ENCODE peak calls at places on chromosomes 1 and 21, in ten cellular contexts. One of them, this sample, is unnamed.

GRCh38 chr1:54390655-54391054 is 15.5 kb downstream of the SSBP3 start:
- DNase-seq in heart right ventricle: peak; percentile 35
- DNase-seq in CD8-positive, alpha-beta T cell: no peak
- DNase-seq in ovary: no peak
- DNase-seq in GM06990: no peak
- DNase-seq in mesendoderm: no peak
- DNase-seq in bronchial epithelial cell: no peak
- DNase-seq in iPS DF 6.9: no peak
- DNase-seq in MG63: peak; percentile 43
- DNase-seq in neuronal stem cell: no peak
- DNase-seq in this sample: no peak

GRCh38 chr1:168229893-168230292 is 4.1 kb downstream of the SFT2D2 start:
- DNase-seq in heart right ventricle: no peak
- DNase-seq in CD8-positive, alpha-beta T cell: no peak
- DNase-seq in ovary: no peak
- DNase-seq in GM06990: no peak
- DNase-seq in mesendoderm: no peak
- DNase-seq in bronchial epithelial cell: peak; percentile 53
- DNase-seq in iPS DF 6.9: no peak
- DNase-seq in MG63: no peak
- DNase-seq in neuronal stem cell: no peak
- DNase-seq in this sample: no peak

GRCh38 chr1:101198842-101199636 is 37.8 kb upstream of the S1PR1 start:
- DNase-seq in heart right ventricle: no peak
- DNase-seq in CD8-positive, alpha-beta T cell: no peak
- DNase-seq in ovary: no peak
- DNase-seq in GM06990: no peak
- DNase-seq in mesendoderm: no peak
- DNase-seq in bronchial epithelial cell: no peak
- DNase-seq in iPS DF 6.9: no peak
- DNase-seq in MG63: no peak
- DNase-seq in neuronal stem cell: no peak
- DNase-seq in this sample: no peak

GRCh38 chr21:46038871-46039397 is 57.4 kb downstream of the COL6A1 start:
- DNase-seq in heart right ventricle: peak; percentile 82
- DNase-seq in CD8-positive, alpha-beta T cell: no peak
- DNase-seq in ovary: peak; percentile 89
- DNase-seq in GM06990: no peak
- DNase-seq in mesendoderm: no peak
- DNase-seq in bronchial epithelial cell: no peak
- DNase-seq in iPS DF 6.9: no peak
- DNase-seq in MG63: peak; percentile 56
- DNase-seq in neuronal stem cell: no peak
- DNase-seq in this sample: peak; percentile 56

GRCh38 chr1:48789903-48790302 is 13.2 kb upstream of the BEND5 start:
- DNase-seq in heart right ventricle: no peak
- DNase-seq in CD8-positive, alpha-beta T cell: no peak
- DNase-seq in ovary: no peak
- DNase-seq in GM06990: no peak
- DNase-seq in mesendoderm: no peak
- DNase-seq in bronchial epithelial cell: no peak
- DNase-seq in iPS DF 6.9: no peak
- DNase-seq in MG63: peak; percentile 53
- DNase-seq in neuronal stem cell: no peak
- DNase-seq in this sample: no peak

GRCh38 chr1:225813250-225813964 is 3.5 kb downstream of the EPHX1 start:
- DNase-seq in heart right ventricle: peak; percentile 70
- DNase-seq in CD8-positive, alpha-beta T cell: no peak
- DNase-seq in ovary: peak; percentile 85
- DNase-seq in GM06990: no peak
- DNase-seq in mesendoderm: peak; percentile 57
- DNase-seq in bronchial epithelial cell: peak; percentile 81
- DNase-seq in iPS DF 6.9: no peak
- DNase-seq in MG63: peak; percentile 26
- DNase-seq in neuronal stem cell: no peak
- DNase-seq in this sample: peak; percentile 62

GRCh38 chr1:31934706-31935629 is 3.2 kb downstream of the PTP4A2 start:
- DNase-seq in heart right ventricle: no peak
- DNase-seq in CD8-positive, alpha-beta T cell: peak; percentile 37
- DNase-seq in ovary: no peak
- DNase-seq in GM06990: no peak
- DNase-seq in mesendoderm: no peak
- DNase-seq in bronchial epithelial cell: peak; percentile 77
- DNase-seq in iPS DF 6.9: no peak
- DNase-seq in MG63: no peak
- DNase-seq in neuronal stem cell: no peak
- DNase-seq in this sample: no peak

GRCh38 chr1:172002725-172003345 is 161.5 kb downstream of the DNM3 start:
- DNase-seq in heart right ventricle: no peak
- DNase-seq in CD8-positive, alpha-beta T cell: peak; percentile 9
- DNase-seq in ovary: no peak
- DNase-seq in GM06990: no peak
- DNase-seq in mesendoderm: peak; percentile 49
- DNase-seq in bronchial epithelial cell: peak; percentile 54
- DNase-seq in iPS DF 6.9: no peak
- DNase-seq in MG63: no peak
- DNase-seq in neuronal stem cell: peak; percentile 17
- DNase-seq in this sample: no peak

GRCh38 chr1:92601044-92601443 is 114.3 kb upstream of the GFI1 start:
- DNase-seq in heart right ventricle: no peak
- DNase-seq in CD8-positive, alpha-beta T cell: no peak
- DNase-seq in ovary: no peak
- DNase-seq in GM06990: no peak
- DNase-seq in mesendoderm: no peak
- DNase-seq in bronchial epithelial cell: no peak
- DNase-seq in iPS DF 6.9: no peak
- DNase-seq in MG63: no peak
- DNase-seq in neuronal stem cell: no peak
- DNase-seq in this sample: no peak

GRCh38 chr1:92599184-92599583 is 112.5 kb upstream of the GFI1 start:
- DNase-seq in heart right ventricle: no peak
- DNase-seq in CD8-positive, alpha-beta T cell: no peak
- DNase-seq in ovary: no peak
- DNase-seq in GM06990: no peak
- DNase-seq in mesendoderm: peak; percentile 13
- DNase-seq in bronchial epithelial cell: peak; percentile 32
- DNase-seq in iPS DF 6.9: no peak
- DNase-seq in MG63: no peak
- DNase-seq in neuronal stem cell: no peak
- DNase-seq in this sample: no peak
- H3K27me3 ChIP-seq in heart right ventricle: no peaks in the 10 kb centered on the region
- H3K27me3 ChIP-seq in CD8-positive, alpha-beta T cell: no peaks in the 10 kb centered on the region
- H3K27me3 ChIP-seq in ovary: no peaks in the 10 kb centered on the region
- H3K27me3 ChIP-seq in GM06990: no peaks in the 10 kb centered on the region
- H3K27me3 ChIP-seq in mesendoderm: no peaks in the 10 kb centered on the region
- H3K27me3 ChIP-seq in bronchial epithelial cell: no peaks in the 10 kb centered on the region
- H3K27me3 ChIP-seq in iPS DF 6.9: no peaks in the 10 kb centered on the region
- H3K27me3 ChIP-seq in MG63: no peaks in the 10 kb centered on the region
- H3K27me3 ChIP-seq in neuronal stem cell: no peaks in the 10 kb centered on the region
- H3K27me3 ChIP-seq in this sample: no peaks in the 10 kb centered on the region

GRCh38 chr1:157994081-157994581 is 686 bp downstream of the KIRREL1 start:
- DNase-seq in heart right ventricle: peak; percentile 14
- DNase-seq in CD8-positive, alpha-beta T cell: no peak
- DNase-seq in ovary: peak; percentile 66
- DNase-seq in GM06990: no peak
- DNase-seq in mesendoderm: no peak
- DNase-seq in bronchial epithelial cell: no peak
- DNase-seq in iPS DF 6.9: no peak
- DNase-seq in MG63: no peak
- DNase-seq in neuronal stem cell: no peak
- DNase-seq in this sample: peak; percentile 81

GRCh38 chr1:157992813-157993178 is 649 bp upstream of the KIRREL1 start:
- DNase-seq in heart right ventricle: peak; percentile 13
- DNase-seq in CD8-positive, alpha-beta T cell: no peak
- DNase-seq in ovary: no peak
- DNase-seq in GM06990: no peak
- DNase-seq in mesendoderm: peak; percentile 77
- DNase-seq in bronchial epithelial cell: no peak
- DNase-seq in iPS DF 6.9: no peak
- DNase-seq in MG63: no peak
- DNase-seq in neuronal stem cell: no peak
- DNase-seq in this sample: no peak

GRCh38 chr1:157995575-157996169 is 2.2 kb downstream of the KIRREL1 start:
- DNase-seq in heart right ventricle: no peak
- DNase-seq in CD8-positive, alpha-beta T cell: no peak
- DNase-seq in ovary: no peak
- DNase-seq in GM06990: no peak
- DNase-seq in mesendoderm: no peak
- DNase-seq in bronchial epithelial cell: no peak
- DNase-seq in iPS DF 6.9: no peak
- DNase-seq in MG63: no peak
- DNase-seq in neuronal stem cell: no peak
- DNase-seq in this sample: peak; percentile 56

GRCh38 chr1:157993179-157994080 is at the start of gene KIRREL1:
- DNase-seq in heart right ventricle: peak; percentile 63
- DNase-seq in CD8-positive, alpha-beta T cell: no peak
- DNase-seq in ovary: peak; percentile 82
- DNase-seq in GM06990: no peak
- DNase-seq in mesendoderm: peak; percentile 82
- DNase-seq in bronchial epithelial cell: no peak
- DNase-seq in iPS DF 6.9: no peak
- DNase-seq in MG63: peak; percentile 75
- DNase-seq in neuronal stem cell: no peak
- DNase-seq in this sample: peak; percentile 93

DNA sequence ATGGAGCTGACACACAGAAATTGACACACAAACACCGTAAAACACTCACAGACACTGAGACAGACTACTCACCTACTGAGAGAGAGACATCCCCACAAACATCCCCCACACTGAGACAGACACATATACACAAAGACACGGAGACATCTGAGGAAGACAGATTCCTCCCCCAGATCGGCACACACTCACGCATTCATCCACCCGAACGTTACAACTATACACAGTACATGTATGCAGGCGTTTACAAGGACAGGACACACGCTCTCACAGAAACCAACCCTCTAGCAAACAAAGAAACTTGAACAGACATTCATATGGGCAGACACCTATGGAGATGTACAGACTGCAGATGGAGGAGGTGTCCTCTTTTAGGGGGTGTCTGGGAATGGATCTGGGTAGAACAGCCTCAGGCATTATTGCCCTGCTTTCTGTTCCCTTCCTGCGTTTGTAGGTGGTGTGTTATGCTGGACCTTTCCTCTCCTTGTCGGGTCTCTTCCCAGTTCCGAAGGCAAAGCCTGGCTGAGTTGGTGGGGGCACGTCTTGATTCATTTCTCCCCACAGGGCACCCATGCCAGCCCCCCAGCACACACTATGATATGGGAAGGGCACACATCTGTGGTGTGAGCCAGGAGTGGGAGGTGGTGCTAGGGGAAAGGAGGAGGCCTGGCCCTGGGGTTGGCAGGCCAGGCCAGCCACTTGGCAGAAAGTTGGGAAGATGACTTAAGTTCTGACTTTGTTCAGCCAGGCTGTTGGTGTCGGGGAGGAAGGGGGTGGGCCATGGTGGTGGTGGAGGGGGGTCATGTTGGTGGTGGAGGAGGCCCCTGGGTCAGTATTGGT is 1.5 kb downstream of the KIRREL1 start:
- DNase-seq in heart right ventricle: peak; percentile 27
- DNase-seq in CD8-positive, alpha-beta T cell: no peak
- DNase-seq in ovary: peak; percentile 59
- DNase-seq in GM06990: no peak
- DNase-seq in mesendoderm: no peak
- DNase-seq in bronchial epithelial cell: peak; percentile 32
- DNase-seq in iPS DF 6.9: no peak
- DNase-seq in MG63: peak; percentile 86
- DNase-seq in neuronal stem cell: no peak
- DNase-seq in this sample: peak; percentile 43
- H3K4me3 ChIP-seq in heart right ventricle: peak overlapping the region; percentile 80
- H3K4me3 ChIP-seq in CD8-positive, alpha-beta T cell: no peak overlapping the region
- H3K4me3 ChIP-seq in ovary: peak overlapping the region; percentile 97
- H3K4me3 ChIP-seq in GM06990: no peak overlapping the region
- H3K4me3 ChIP-seq in mesendoderm: peak overlapping the region; percentile 2
- H3K4me3 ChIP-seq in bronchial epithelial cell: peak overlapping the region; percentile 83
- H3K4me3 ChIP-seq in iPS DF 6.9: no peak overlapping the region
- H3K4me3 ChIP-seq in MG63: peak overlapping the region; percentile 83
- H3K4me3 ChIP-seq in neuronal stem cell: peak overlapping the region; percentile 73
- H3K4me3 ChIP-seq in this sample: peak overlapping the region; percentile 96

GRCh38 chr1:214637722-214638473 is 34.9 kb downstream of the CENPF start:
- DNase-seq in heart right ventricle: no peak
- DNase-seq in CD8-positive, alpha-beta T cell: peak; percentile 14
- DNase-seq in ovary: no peak
- DNase-seq in GM06990: no peak
- DNase-seq in mesendoderm: peak; percentile 65
- DNase-seq in bronchial epithelial cell: peak; percentile 62
- DNase-seq in iPS DF 6.9: peak; percentile 20
- DNase-seq in MG63: peak; percentile 20
- DNase-seq in neuronal stem cell: no peak
- DNase-seq in this sample: peak; percentile 12
- H3K36me3 ChIP-seq in heart right ventricle: no peaks in the 10 kb centered on the region
- H3K36me3 ChIP-seq in CD8-positive, alpha-beta T cell: no peaks in the 10 kb centered on the region
- H3K36me3 ChIP-seq in ovary: no peaks in the 10 kb centered on the region
- H3K36me3 ChIP-seq in GM06990: peaks cover 4% of the 10 kb centered on the region
- H3K36me3 ChIP-seq in mesendoderm: peaks cover 18% of the 10 kb centered on the region
- H3K36me3 ChIP-seq in bronchial epithelial cell: peaks cover 2% of the 10 kb centered on the region
- H3K36me3 ChIP-seq in iPS DF 6.9: peaks cover 24% of the 10 kb centered on the region
- H3K36me3 ChIP-seq in MG63: peaks cover 93% of the 10 kb centered on the region
- H3K36me3 ChIP-seq in neuronal stem cell: peaks cover 100% of the 10 kb centered on the region
- H3K36me3 ChIP-seq in this sample: peaks cover 48% of the 10 kb centered on the region

GRCh38 chr1:170670751-170671628 is 7.1 kb downstream of the PRRX1 start:
- DNase-seq in heart right ventricle: peak; percentile 74
- DNase-seq in CD8-positive, alpha-beta T cell: no peak
- DNase-seq in ovary: peak; percentile 46
- DNase-seq in GM06990: no peak
- DNase-seq in mesendoderm: peak; percentile 68
- DNase-seq in bronchial epithelial cell: no peak
- DNase-seq in iPS DF 6.9: no peak
- DNase-seq in MG63: peak; percentile 54
- DNase-seq in neuronal stem cell: no peak
- DNase-seq in this sample: peak; percentile 72

GRCh38 chr1:170669036-170669435 is 5.1 kb downstream of the PRRX1 start:
- DNase-seq in heart right ventricle: no peak
- DNase-seq in CD8-positive, alpha-beta T cell: no peak
- DNase-seq in ovary: no peak
- DNase-seq in GM06990: no peak
- DNase-seq in mesendoderm: peak; percentile 8
- DNase-seq in bronchial epithelial cell: no peak
- DNase-seq in iPS DF 6.9: no peak
- DNase-seq in MG63: no peak
- DNase-seq in neuronal stem cell: no peak
- DNase-seq in this sample: peak; percentile 32

GRCh38 chr1:170666661-170667060 is 2.7 kb downstream of the PRRX1 start:
- DNase-seq in heart right ventricle: peak; percentile 26
- DNase-seq in CD8-positive, alpha-beta T cell: no peak
- DNase-seq in ovary: peak; percentile 29
- DNase-seq in GM06990: no peak
- DNase-seq in mesendoderm: peak; percentile 51
- DNase-seq in bronchial epithelial cell: no peak
- DNase-seq in iPS DF 6.9: no peak
- DNase-seq in MG63: no peak
- DNase-seq in neuronal stem cell: no peak
- DNase-seq in this sample: peak; percentile 63

GRCh38 chr1:170669586-170670332 is 5.8 kb downstream of the PRRX1 start:
- DNase-seq in heart right ventricle: no peak
- DNase-seq in CD8-positive, alpha-beta T cell: no peak
- DNase-seq in ovary: no peak
- DNase-seq in GM06990: no peak
- DNase-seq in mesendoderm: peak; percentile 7
- DNase-seq in bronchial epithelial cell: no peak
- DNase-seq in iPS DF 6.9: no peak
- DNase-seq in MG63: no peak
- DNase-seq in neuronal stem cell: no peak
- DNase-seq in this sample: peak; percentile 46

DNA sequence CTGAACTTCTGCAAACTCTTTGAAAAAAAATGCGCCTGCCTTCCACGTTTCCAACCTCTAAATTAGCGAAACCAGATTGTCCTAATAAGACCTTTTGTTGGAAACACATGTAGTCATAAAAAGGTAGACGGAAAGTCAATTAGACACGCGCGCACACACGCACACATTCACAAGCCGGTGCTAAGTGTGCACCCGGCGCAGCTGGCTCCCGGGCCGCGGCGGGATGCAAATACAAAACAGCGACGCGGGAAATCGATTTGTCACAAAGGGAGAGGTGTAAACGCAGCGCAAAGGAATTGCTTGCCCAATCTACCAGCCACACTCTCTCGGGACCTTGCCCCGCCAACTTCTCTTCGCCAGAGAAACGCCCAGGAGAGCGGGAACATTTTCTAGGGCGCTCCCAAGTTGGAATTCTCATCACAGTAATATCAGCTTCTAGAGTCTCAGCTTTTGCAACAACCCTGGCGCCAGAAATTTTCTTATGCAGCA is 4.4 kb downstream of the PRRX1 start:
- DNase-seq in heart right ventricle: no peak
- DNase-seq in CD8-positive, alpha-beta T cell: no peak
- DNase-seq in ovary: no peak
- DNase-seq in GM06990: no peak
- DNase-seq in mesendoderm: peak; percentile 37
- DNase-seq in bronchial epithelial cell: no peak
- DNase-seq in iPS DF 6.9: no peak
- DNase-seq in MG63: peak; percentile 23
- DNase-seq in neuronal stem cell: no peak
- DNase-seq in this sample: peak; percentile 53
- H3K27me3 ChIP-seq in heart right ventricle: no peaks in the 10 kb centered on the region
- H3K27me3 ChIP-seq in CD8-positive, alpha-beta T cell: peaks cover 24% of the 10 kb centered on the region
- H3K27me3 ChIP-seq in ovary: no peaks in the 10 kb centered on the region
- H3K27me3 ChIP-seq in GM06990: no peaks in the 10 kb centered on the region
- H3K27me3 ChIP-seq in mesendoderm: peaks cover 69% of the 10 kb centered on the region
- H3K27me3 ChIP-seq in bronchial epithelial cell: peaks cover 34% of the 10 kb centered on the region
- H3K27me3 ChIP-seq in iPS DF 6.9: peaks cover 82% of the 10 kb centered on the region
- H3K27me3 ChIP-seq in MG63: no peaks in the 10 kb centered on the region
- H3K27me3 ChIP-seq in neuronal stem cell: peaks cover 38% of the 10 kb centered on the region
- H3K27me3 ChIP-seq in this sample: peaks cover 81% of the 10 kb centered on the region